ENCODE peak calls at places on chromosome 3, in four cellular contexts. C is hypothalamus, P is ELR, Z is AG09309. M is an unnamed sample.

GRCh38 chr3:157611176-157611575 is 108.0 kb upstream of the VEPH1 start:
- DNase-seq in P (no peak), C (no peak), Z (no peak), M (no peak)

GRCh38 chr3:88809993-88810392 is 297.4 kb upstream of the EPHA3 start:
- DNase-seq in P (peak), Z (no peak), C (no peak), M (no peak)

GRCh38 chr3:58989173-58989572 is 60.7 kb downstream of the CFAP20DC start:
- DNase-seq in C (no peak), P (peak), Z (no peak), M (peak)

GRCh38 chr3:160474416-160474838 is 24.8 kb upstream of the TRIM59 start:
- DNase-seq in C (no peak), Z (peak), P (peak), M (no peak)

GRCh38 chr3:144018776-144019175 is 47.2 kb downstream of the DIPK2A start:
- DNase-seq in Z (peak), P (peak), C (no peak), M (peak)

GRCh38 chr3:143433787-143434378 is 314.3 kb downstream of the CHST2 start:
- DNase-seq in Z (no peak), C (no peak), P (peak), M (no peak)

GRCh38 chr3:16840111-16840444 is 44.7 kb upstream of the PLCL2 start:
- DNase-seq in P (peak), C (no peak), Z (no peak), M (no peak)

GRCh38 chr3:123159926-123160635 is 41.7 kb upstream of the SEC22A start:
- DNase-seq in Z (peak), C (no peak), P (peak), M (peak)

GRCh38 chr3:86175593-86175992 is 815.4 kb downstream of the VGLL3 start:
- DNase-seq in Z (no peak), C (no peak), P (no peak), M (no peak)

GRCh38 chr3:102006812-102007485 is 157.6 kb downstream of the NFKBIZ start:
- DNase-seq in C (no peak), P (peak), Z (peak), M (peak)

M was measured in BJ.